ENCODE peak calls at places on chromosomes 6 and 20, in six cellular contexts. A is A549, Z is GM12878, V is endothelial cell of umbilical vein, K is HepG2, T is K562. R is an unnamed sample.

GRCh38 chr6:116223355-116223754 is 30.5 kb downstream of the TSPYL4 start:
- DNase-seq in T (no peak), Z (no peak), K (no peak), V (no peak), A (no peak), R (no peak)

GRCh38 chr20:53785320-53785719 is 191.7 kb upstream of the ZNF217 start:
- DNase-seq in K (no peak), Z (no peak), V (no peak), T (no peak), A (no peak), R (no peak)

GRCh38 chr6:73704260-73704659 is 8.3 kb downstream of the CD109 start:
- DNase-seq in V (peak), A (peak), T (peak), K (peak), Z (no peak), R (no peak)

GRCh38 chr6:111154981-111155380 is 67.7 kb downstream of the SLC16A10 start:
- DNase-seq in T (no peak), A (no peak), K (no peak), Z (no peak), V (no peak), R (no peak)

GRCh38 chr6:127118505-127119360 is at the start of gene RSPO3:
- DNase-seq in A (peak), T (no peak), K (no peak), V (peak), Z (no peak), R (peak)

GRCh38 chr6:9537381-9537780 is 877.5 kb downstream of the TFAP2A start:
- DNase-seq in A (no peak), Z (no peak), T (no peak), V (peak), K (no peak), R (no peak)

GRCh38 chr6:130513770-130514169 is 148.0 kb downstream of the TMEM200A start:
- DNase-seq in V (no peak), Z (peak), T (peak), A (no peak), K (no peak), R (no peak)

GRCh38 chr6:138509371-138509770 is 10.1 kb upstream of the NHSL1 start:
- DNase-seq in K (peak), Z (no peak), V (peak), T (peak), A (peak), R (peak)

DNA sequence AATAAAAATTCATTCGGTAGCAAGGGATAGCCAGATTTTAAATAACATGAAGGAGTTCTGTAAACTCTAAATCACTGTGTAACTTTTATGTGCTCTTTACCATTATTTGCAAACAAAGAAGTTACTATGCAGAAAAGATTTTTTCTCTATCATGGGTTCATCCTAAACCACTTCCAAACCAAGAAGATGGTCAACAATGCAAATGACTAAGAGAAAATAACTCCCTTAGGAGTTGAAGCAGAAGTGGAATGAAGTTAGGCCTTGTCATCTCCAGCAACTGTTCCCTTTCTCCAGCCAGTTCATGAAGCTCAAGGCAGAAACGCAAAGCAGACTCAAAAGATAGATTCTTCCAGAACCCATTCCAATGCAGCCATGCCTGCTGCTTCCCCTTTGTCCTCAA is 66.0 kb downstream of the MBOAT1 start:
- DNase-seq in V (no peak), Z (no peak), A (no peak), K (no peak), T (no peak), R (no peak)
- TF ChIP-seq MAX in V (no peak), Z (no peak), A (no peak), K (no peak), T (no peak), R (no peak)

DNA sequence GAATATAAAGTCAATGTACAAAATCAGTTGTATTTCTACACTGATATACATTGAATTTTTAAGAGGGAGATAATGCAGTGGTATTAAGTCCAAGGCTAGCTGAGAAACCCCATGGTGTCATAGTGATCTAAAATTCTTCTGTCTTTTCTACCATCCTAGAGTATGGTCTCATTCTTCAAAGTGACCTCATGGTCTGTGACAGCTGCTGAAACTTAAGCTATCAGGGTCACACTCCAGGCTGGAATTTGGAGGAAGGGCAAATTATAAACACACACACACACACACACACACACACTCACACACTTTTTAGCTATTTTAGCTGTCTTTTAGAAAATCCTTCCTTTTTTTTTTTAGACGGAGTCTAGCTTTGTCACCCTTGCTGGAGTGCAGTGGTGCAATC is 47.3 kb upstream of the DYNLRB1 start:
- DNase-seq in T (no peak), V (no peak), Z (no peak), A (no peak), K (no peak), R (no peak)
- TF ChIP-seq MYC in T (no peak), V (no peak), Z (no peak), A (no peak), K (no peak), R (no peak)

GRCh38 chr20:2136275-2136674 is 34.6 kb downstream of the STK35 start:
- DNase-seq in K (no peak), A (no peak), Z (no peak), V (no peak), T (no peak), R (no peak)

GRCh38 chr20:2135018-2135417 is 33.4 kb downstream of the STK35 start:
- DNase-seq in Z (no peak), V (no peak), A (no peak), T (no peak), K (no peak), R (no peak)

GRCh38 chr20:2132461-2132901 is 30.9 kb downstream of the STK35 start:
- DNase-seq in A (no peak), Z (no peak), V (no peak), T (no peak), K (no peak), R (no peak)

GRCh38 chr20:2131366-2131765 is 29.7 kb downstream of the STK35 start:
- DNase-seq in V (peak), Z (no peak), T (no peak), K (no peak), A (no peak), R (no peak)

DNA sequence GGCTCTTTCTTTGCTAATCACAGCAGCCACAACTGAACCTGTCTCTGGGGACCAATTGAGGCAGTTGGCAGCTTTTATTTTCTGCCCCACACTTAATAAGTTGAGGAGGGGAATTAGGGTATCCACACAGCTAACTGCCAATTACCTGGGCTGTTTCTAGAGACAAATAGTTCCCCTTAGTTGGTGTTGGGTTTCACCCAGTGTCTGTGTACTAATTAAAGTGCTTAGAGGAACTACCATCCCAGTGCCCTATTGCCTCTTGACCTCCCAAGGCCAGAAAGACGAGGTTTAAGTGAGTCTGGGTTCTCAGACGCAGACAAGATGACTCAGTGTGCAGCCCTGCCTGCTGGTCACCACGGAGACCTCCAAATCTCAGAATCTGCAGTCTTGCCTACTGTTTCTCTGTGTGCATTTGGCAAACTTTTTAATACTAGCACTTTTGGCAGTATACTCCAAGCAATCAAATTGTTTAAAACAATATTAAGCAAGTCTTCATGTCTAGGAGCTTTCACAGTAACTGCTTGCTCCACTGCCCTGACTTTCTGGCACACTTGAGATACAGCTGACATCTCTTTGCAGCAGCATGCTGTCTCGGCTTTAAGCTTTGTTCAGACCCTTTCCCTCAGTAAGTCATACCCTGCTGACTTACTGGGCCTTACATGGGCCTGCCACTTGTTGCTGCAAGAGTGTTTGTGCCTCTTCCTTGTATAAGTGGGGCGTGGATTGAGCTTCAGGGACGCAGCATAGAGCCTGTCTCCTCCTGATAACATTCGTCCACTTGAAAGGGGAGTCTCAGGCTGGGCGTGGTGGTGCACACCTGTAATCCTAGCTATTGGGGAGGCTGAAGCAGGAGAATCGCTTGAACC is 31.9 kb downstream of the STK35 start:
- DNase-seq in K (no peak), V (no peak), Z (peak), A (peak), T (peak), R (peak)
- H3K4me3 ChIP-seq in K (no peak), V (no peak), Z (no peak), A (no peak), T (no peak), R (no peak)

GRCh38 chr6:49264909-49265308 is 198.1 kb downstream of the MMUT start:
- DNase-seq in A (no peak), Z (no peak), V (no peak), K (no peak), T (no peak), R (no peak)
- TF ChIP-seq MAX in A (no peak), Z (no peak), V (no peak), K (no peak), T (no peak), R (no peak)

GRCh38 chr6:30884521-30885480 is 482 bp downstream of the DDR1 start:
- DNase-seq in A (peak), T (peak), Z (no peak), V (no peak), K (no peak), R (peak)
- TF ChIP-seq MYC in A (no peak), T (no peak), Z (no peak), V (no peak), K (no peak), R (no peak)

GRCh38 chr6:16306334-16306733 is 67.9 kb downstream of the GMPR start:
- DNase-seq in A (no peak), T (no peak), V (no peak), K (no peak), Z (no peak), R (no peak)
- H3K4me3 ChIP-seq in A (no peak), T (no peak), V (no peak), K (no peak), Z (peak), R (no peak)

DNA sequence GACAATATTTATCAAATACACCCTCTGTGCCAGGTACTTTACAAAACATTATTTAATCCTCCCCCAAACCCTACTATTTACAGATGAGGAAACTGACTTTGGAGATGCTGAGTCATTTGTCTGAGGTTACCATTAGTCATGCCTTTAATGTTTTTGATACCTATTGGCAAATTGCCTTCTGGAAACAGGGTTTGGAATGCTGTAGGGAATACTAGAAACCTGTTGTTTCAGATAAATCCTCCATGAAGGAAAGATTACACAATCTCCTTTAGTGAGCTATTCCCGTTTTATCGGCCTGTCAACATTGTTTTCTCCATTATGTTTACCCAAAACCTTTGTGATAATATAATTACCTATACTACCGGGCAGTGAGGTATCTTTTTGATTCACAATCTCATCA is 93.6 kb upstream of the ADGRF1 start:
- DNase-seq in K (peak), T (peak), V (peak), A (peak), Z (no peak), R (peak)
- TF ChIP-seq MAX in K (no peak), T (no peak), V (no peak), A (peak), Z (no peak), R (no peak)

GRCh38 chr6:170069611-170070010 is 221.3 kb downstream of the DLL1 start:
- DNase-seq in Z (no peak), V (no peak), A (no peak), T (no peak), K (no peak), R (no peak)
- TF ChIP-seq MYC in Z (no peak), V (no peak), A (no peak), T (no peak), K (no peak), R (no peak)

DNA sequence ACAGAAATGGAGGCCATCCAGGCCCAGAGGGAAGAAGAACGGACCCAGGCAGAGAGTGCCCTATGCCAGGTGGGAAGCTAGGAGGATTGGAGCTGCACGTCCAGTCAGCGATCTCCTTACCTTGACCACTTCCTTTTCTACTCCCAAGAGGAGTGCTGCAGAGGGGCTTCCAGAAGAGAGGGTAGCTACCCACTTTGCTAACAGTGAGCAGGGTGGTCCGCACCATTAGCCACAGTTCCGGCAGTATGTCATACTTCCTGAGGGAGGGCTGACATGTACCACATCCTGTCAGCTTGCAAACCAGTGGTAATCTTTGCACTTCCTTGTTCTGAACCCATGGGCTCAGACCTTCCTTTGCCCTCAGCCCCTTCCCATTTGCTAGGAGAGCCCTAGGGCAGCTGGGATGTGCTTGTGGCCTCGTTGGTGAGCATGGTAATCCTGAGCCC is 35.4 kb downstream of the CEP250 start:
- DNase-seq in K (no peak), V (no peak), Z (peak), A (no peak), T (no peak), R (peak)
- H3K4me3 ChIP-seq in K (no peak), V (no peak), Z (peak), A (no peak), T (no peak), R (peak)

DNA sequence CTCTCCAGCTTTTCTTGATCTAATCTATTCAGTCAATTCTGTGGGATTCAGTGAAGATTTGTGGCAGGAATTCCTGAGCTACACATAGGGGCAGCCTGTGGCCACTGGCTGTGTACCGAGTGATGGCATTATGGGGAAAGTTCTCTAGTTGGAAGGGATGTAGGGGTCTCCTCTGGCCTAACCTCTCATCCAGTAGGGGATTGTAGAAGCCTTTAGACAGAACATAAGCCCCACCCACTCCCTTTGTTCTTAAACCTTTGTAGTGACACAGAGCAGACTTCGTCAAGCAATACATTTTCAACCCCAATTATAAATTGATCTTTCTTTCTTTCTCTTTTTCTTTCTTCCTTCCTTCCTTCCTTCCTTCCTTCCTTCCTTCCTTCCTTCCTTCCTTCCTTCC is 188.9 kb downstream of the QKI start:
- DNase-seq in K (no peak), V (no peak), Z (no peak), A (no peak), T (no peak), R (no peak)
- TF ChIP-seq MAX in K (no peak), V (no peak), Z (no peak), A (no peak), T (no peak), R (no peak)